ENCODE peak calls at places on chromosomes 13 and 19, in ten cellular contexts. T, A, M, X, R, V, U, I, N and F are unnamed samples. For H3K4me1, the result is how much of the 10 kb centered on the place peaks cover.

GRCh38 chr19:58361900-58362271 is 665 bp downstream of the ZNF497 start:
- DNase-seq in R (peak), X (no peak), N (peak), U (peak), V (peak), I (peak), T (no peak), M (peak), A (no peak), F (peak)

GRCh38 chr19:13579388-13580060 is 73.2 kb upstream of the CACNA1A start:
- DNase-seq in I (no peak), R (no peak), U (no peak), A (no peak), M (no peak), T (no peak), N (no peak), X (no peak), V (no peak), F (no peak)

GRCh38 chr13:42360046-42360445 is 88.1 kb downstream of the AKAP11 start:
- DNase-seq in I (no peak), A (no peak), N (no peak), U (no peak), T (no peak), M (no peak), R (no peak), X (no peak), V (no peak), F (no peak)

GRCh38 chr13:102536695-102537485 is 59.9 kb upstream of the TPP2 start:
- DNase-seq in M (no peak), I (no peak), X (no peak), U (no peak), A (no peak), V (no peak), R (no peak), N (no peak), T (no peak), F (no peak)

GRCh38 chr19:57282011-57282636 is 1.8 kb downstream of the ZNF460 start:
- DNase-seq in M (no peak), N (no peak), T (no peak), I (no peak), R (no peak), X (no peak), V (no peak), U (no peak), A (no peak), F (no peak)

GRCh38 chr13:93248627-93249047 is 22.0 kb downstream of the GPC6 start:
- DNase-seq in U (peak), X (peak), A (no peak), T (no peak), N (no peak), R (no peak), I (no peak), V (peak), M (peak), F (no peak)

GRCh38 chr13:35489050-35489449 is 12.6 kb upstream of the MAB21L1 start:
- DNase-seq in V (no peak), M (no peak), N (no peak), X (no peak), I (no peak), T (no peak), R (no peak), U (no peak), A (no peak), F (no peak)

GRCh38 chr19:17854061-17854460 is 5.6 kb upstream of the RPL18A start:
- DNase-seq in X (no peak), V (no peak), M (no peak), N (no peak), A (no peak), U (no peak), I (no peak), R (no peak), T (no peak), F (no peak)

GRCh38 chr19:38514812-38515633 is 81.5 kb downstream of the RYR1 start:
- DNase-seq in I (peak), U (peak), M (peak), N (peak), T (peak), X (peak), V (peak), R (peak), A (peak), F (no peak)

GRCh38 chr13:100880166-100880565 is 205.6 kb upstream of the TMTC4 start:
- DNase-seq in A (no peak), R (no peak), T (no peak), V (no peak), X (no peak), U (no peak), N (no peak), M (no peak), I (no peak), F (no peak)

GRCh38 chr13:23934481-23934880 is 37.2 kb upstream of the C1QTNF9B start:
- DNase-seq in R (no peak), V (no peak), T (no peak), X (no peak), I (no peak), M (no peak), A (peak), N (no peak), U (no peak), F (no peak)

GRCh38 chr19:8468761-8469458 is 24.1 kb downstream of the HNRNPM start:
- DNase-seq in T (no peak), V (no peak), R (no peak), I (no peak), U (no peak), N (no peak), A (peak), X (no peak), M (no peak), F (no peak)

GRCh38 chr19:52492201-52492960 is 35.1 kb upstream of the ZNF808 start:
- DNase-seq in I (no peak), R (no peak), X (no peak), V (no peak), M (peak), U (no peak), N (no peak), A (no peak), T (no peak), F (no peak)

GRCh38 chr19:38213911-38214625 is 10.0 kb downstream of the DPF1 start:
- DNase-seq in A (peak), R (no peak), U (no peak), T (peak), N (no peak), X (no peak), I (no peak), V (no peak), M (no peak), F (no peak)

GRCh38 chr19:46784262-46785053 is 3.9 kb downstream of the SLC1A5 start:
- DNase-seq in M (peak), V (peak), U (peak), A (peak), I (peak), X (peak), N (peak), T (no peak), R (peak), F (peak)

GRCh38 chr13:20351279-20352022 is 119.3 kb upstream of the GJB6 start:
- DNase-seq in M (no peak), R (no peak), U (no peak), I (no peak), V (no peak), X (no peak), T (no peak), A (peak), N (no peak), F (no peak)

GRCh38 chr13:97630725-97631124 is 196.8 kb downstream of the RAP2A start:
- DNase-seq in M (no peak), U (no peak), R (no peak), T (no peak), X (no peak), V (no peak), I (no peak), N (no peak), A (no peak), F (no peak)

GRCh38 chr13:26213345-26213744 is 8.8 kb downstream of the RNF6 start:
- DNase-seq in U (no peak), N (no peak), R (no peak), X (no peak), T (no peak), I (no peak), V (no peak), A (no peak), M (no peak), F (no peak)

GRCh38 chr13:114130708-114131580 is 1.5 kb downstream of the RASA3 start:
- DNase-seq in A (peak), I (peak), T (no peak), M (peak), X (no peak), U (no peak), R (peak), N (peak), V (peak), F (no peak)

GRCh38 chr13:23876265-23876664 is 12.9 kb downstream of the MIPEP start:
- DNase-seq in N (peak), V (no peak), U (no peak), X (peak), M (no peak), R (no peak), I (no peak), T (no peak), A (peak), F (no peak)

GRCh38 chr19:13441810-13442512 is 64.3 kb downstream of the CACNA1A start:
- DNase-seq in X (peak), T (peak), U (no peak), R (peak), M (no peak), V (no peak), I (no peak), A (peak), N (peak), F (no peak)

GRCh38 chr19:41546386-41546789 is 29.6 kb upstream of the CEACAM21 start:
- DNase-seq in X (peak), R (peak), U (no peak), A (no peak), I (no peak), M (peak), V (no peak), T (no peak), N (peak), F (no peak)

GRCh38 chr13:48660356-48661076 is 6.8 kb downstream of the CYSLTR2 start:
- DNase-seq in R (no peak), U (no peak), A (no peak), N (no peak), X (no peak), M (no peak), T (no peak), I (no peak), V (no peak), F (no peak)

GRCh38 chr13:100244431-100244830 is 155.5 kb downstream of the PCCA start:
- DNase-seq in A (no peak), R (no peak), U (no peak), T (no peak), M (no peak), N (no peak), X (no peak), V (no peak), I (no peak), F (no peak)

GRCh38 chr13:113110852-113111315 is 5.3 kb downstream of the F7 start:
- DNase-seq in T (no peak), V (no peak), A (no peak), X (no peak), U (no peak), M (peak), N (peak), R (no peak), I (no peak), F (no peak)

GRCh38 chr13:37492741-37493514 is 105.6 kb downstream of the POSTN start:
- DNase-seq in M (no peak), I (no peak), T (no peak), N (no peak), R (no peak), A (peak), X (no peak), U (no peak), V (no peak), F (peak)

GRCh38 chr19:38556521-38557174 is 61.1 kb downstream of the MAP4K1 start:
- DNase-seq in T (no peak), M (no peak), A (no peak), R (no peak), X (peak), N (no peak), V (no peak), U (no peak), I (no peak), F (no peak)

GRCh38 chr19:1837625-1838105 is 10.6 kb downstream of the REXO1 start:
- DNase-seq in I (no peak), A (no peak), T (no peak), N (peak), M (no peak), U (peak), R (peak), V (no peak), X (peak), F (no peak)

GRCh38 chr13:26482451-26483197 is 74.9 kb upstream of the WASF3 start:
- DNase-seq in I (peak), M (peak), T (peak), V (no peak), N (peak), X (peak), U (peak), A (peak), R (no peak), F (peak)

GRCh38 chr19:55348317-55349034 is 6.0 kb downstream of the COX6B2 start:
- DNase-seq in R (no peak), M (no peak), V (no peak), N (no peak), A (no peak), X (no peak), T (no peak), I (no peak), U (no peak), F (no peak)

GRCh38 chr19:5973376-5973775 is 4.6 kb downstream of the RANBP3 start:
- DNase-seq in R (no peak), X (no peak), V (no peak), M (peak), I (no peak), A (no peak), T (no peak), N (no peak), U (no peak), F (no peak)

GRCh38 chr19:38617764-38618589 is at the start of gene MAP4K1:
- DNase-seq in N (peak), M (peak), A (no peak), V (peak), T (peak), R (peak), X (peak), U (peak), I (peak), F (no peak)

GRCh38 chr19:19461671-19462622 is 53.4 kb downstream of the TSSK6 start:
- DNase-seq in A (peak), T (no peak), U (peak), X (no peak), M (peak), N (peak), V (peak), I (peak), R (peak), F (no peak)

GRCh38 chr19:50555447-50556235 is 12.6 kb downstream of the LRRC4B start:
- DNase-seq in R (no peak), X (no peak), I (no peak), N (no peak), A (no peak), M (no peak), U (no peak), V (no peak), T (no peak), F (no peak)

GRCh38 chr13:27171244-27171829 is at the start of gene USP12:
- DNase-seq in T (no peak), R (peak), V (no peak), M (peak), I (no peak), A (peak), N (peak), X (peak), U (no peak), F (peak)

GRCh38 chr13:92097337-92097903 is 699.0 kb downstream of the GPC5 start:
- DNase-seq in R (no peak), A (peak), I (no peak), U (no peak), N (no peak), V (no peak), M (no peak), T (no peak), X (no peak), F (no peak)

GRCh38 chr19:4138445-4138844 is 14.5 kb upstream of the MAP2K2 start:
- DNase-seq in A (no peak), M (no peak), U (no peak), R (peak), X (no peak), I (no peak), N (no peak), T (no peak), V (no peak), F (no peak)
- H3K4me1 ChIP-seq in A (under half), M (under half), U (under half), R (under half), X (under half), I (under half), N (under half), T (under half), V (under half), F (under half)

DNA sequence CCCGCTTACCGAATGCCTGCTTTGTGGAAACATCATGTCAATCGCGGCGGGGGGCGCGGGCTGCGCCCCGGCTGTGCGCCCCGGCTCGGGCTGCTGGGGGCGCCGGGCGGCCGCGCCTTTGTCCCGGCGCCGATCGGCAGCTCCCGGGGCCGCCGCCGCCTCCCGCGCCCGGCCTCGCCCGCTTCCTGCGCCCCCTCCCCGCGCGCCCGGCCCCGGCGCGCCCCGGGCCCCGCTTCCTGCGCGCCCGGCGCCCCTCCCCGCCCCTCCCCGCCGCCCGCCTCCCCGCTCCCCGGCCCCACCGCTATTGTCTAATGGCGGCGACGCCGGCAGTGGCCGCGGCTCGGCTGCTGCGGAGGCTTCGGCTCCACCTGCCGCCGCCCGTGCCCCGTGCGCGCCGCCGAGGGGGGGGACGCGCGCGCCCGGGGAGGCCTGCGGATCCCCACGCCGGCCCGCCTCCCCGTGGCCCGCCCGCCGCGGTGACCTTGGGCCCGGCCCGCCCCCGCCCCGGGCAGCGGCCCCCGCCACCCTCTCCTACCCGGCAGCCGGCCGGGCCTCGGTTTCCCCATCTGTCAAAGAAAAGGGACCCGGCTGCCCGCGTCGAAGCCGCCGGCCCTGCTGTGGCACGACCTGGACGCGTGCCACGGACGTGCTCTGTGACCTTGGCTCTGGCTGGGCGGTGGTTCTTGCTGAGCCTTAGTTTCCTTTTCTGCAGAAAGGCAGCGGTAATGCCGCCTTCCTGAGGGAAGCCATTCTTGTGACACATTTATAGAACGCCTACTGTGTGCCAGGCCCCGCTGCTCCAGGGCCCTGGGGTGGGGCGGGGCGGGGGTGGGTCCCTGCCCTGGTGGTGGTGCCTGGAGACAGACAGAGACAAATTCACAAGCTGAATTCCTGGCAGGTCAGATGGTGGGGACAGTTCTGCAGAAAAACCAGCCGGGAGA is at the start of gene TLE5:
- DNase-seq in A (no peak), R (peak), M (peak), V (peak), I (peak), X (peak), T (peak), U (peak), N (peak), F (no peak)
- H3K4me1 ChIP-seq in A (under half), R (under half), M (under half), V (under half), I (under half), X (half or more), T (half or more), U (half or more), N (under half), F (under half)

DNA sequence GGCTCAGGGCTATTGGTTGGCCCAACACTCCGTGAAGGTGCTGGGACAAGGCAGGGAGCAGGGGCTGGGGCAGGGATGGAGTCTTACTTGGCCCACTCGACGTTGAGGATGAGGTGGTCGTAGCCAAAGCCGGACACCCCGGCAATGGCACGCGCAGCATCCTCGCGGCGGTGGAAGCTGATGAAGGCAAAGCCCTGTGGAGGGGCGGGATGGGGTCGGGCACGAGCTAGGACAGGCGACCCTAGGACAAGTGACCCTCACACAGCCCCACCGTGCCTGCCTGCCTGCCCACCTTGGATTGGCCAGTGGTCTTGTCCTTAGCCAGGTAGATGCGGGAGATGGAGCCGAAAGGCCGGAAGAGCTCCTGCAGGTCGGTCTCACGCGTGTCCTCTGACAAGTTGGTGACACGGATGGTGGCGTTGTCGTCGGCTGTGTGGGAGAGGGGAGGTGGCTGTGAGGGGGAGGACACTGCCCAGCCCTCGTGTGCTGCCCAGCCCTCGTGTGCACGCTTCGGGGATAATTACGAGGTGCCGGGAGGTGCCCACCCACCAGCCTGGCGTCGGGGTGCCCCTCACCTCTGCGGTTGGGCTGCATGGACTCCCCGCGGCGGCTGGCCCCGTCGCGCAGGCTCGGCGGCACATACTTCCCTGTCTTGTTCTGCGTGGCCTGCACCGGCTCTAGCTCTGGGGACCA is 4.0 kb downstream of the P2RY11 start:
- DNase-seq in N (no peak), V (no peak), T (no peak), R (no peak), X (no peak), M (peak), A (no peak), I (no peak), U (no peak), F (no peak)
- H3K4me1 ChIP-seq in N (under half), V (under half), T (under half), R (under half), X (under half), M (under half), A (under half), I (under half), U (half or more), F (under half)

GRCh38 chr13:110417537-110417908 is 110.4 kb downstream of the COL4A2 start:
- DNase-seq in V (no peak), A (no peak), I (no peak), X (no peak), U (no peak), T (no peak), M (peak), R (no peak), N (no peak), F (no peak)
- H3K4me1 ChIP-seq in V (under half), A (under half), I (under half), X (under half), U (half or more), T (under half), M (under half), R (under half), N (under half), F (under half)

GRCh38 chr19:48595171-48595570 is 11.4 kb upstream of the SPACA4 start:
- DNase-seq in R (no peak), T (no peak), X (no peak), I (no peak), M (no peak), U (no peak), N (no peak), A (no peak), V (no peak), F (no peak)

GRCh38 chr19:48596237-48596636 is 10.3 kb upstream of the SPACA4 start:
- DNase-seq in U (no peak), R (no peak), T (no peak), A (no peak), I (no peak), N (no peak), V (no peak), X (no peak), M (no peak), F (no peak)

GRCh38 chr19:48596679-48597465 is 9.7 kb upstream of the SPACA4 start:
- DNase-seq in N (no peak), I (no peak), R (no peak), X (no peak), T (no peak), M (no peak), A (no peak), V (no peak), U (no peak), F (no peak)

GRCh38 chr19:48598996-48599626 is 7.4 kb upstream of the SPACA4 start:
- DNase-seq in R (no peak), N (no peak), A (no peak), V (no peak), T (no peak), X (no peak), I (no peak), U (no peak), M (no peak), F (no peak)

GRCh38 chr19:48595833-48596232 is 10.7 kb upstream of the SPACA4 start:
- DNase-seq in T (no peak), V (no peak), I (no peak), U (no peak), A (no peak), M (no peak), X (no peak), N (no peak), R (no peak), F (no peak)
- H3K4me1 ChIP-seq in T (under half), V (under half), I (under half), U (under half), A (under half), M (under half), X (under half), N (under half), R (under half), F (under half)